ENCODE peak calls at places on chromosomes 1 and 21, in four cellular contexts. F is activated T-cell treated with anti-CD3 and anti-CD28 coated beads, Interleukin-2, amount 50 U/mL, for 72 hours; S is colonic mucosa; R is head of caudate nucleus. K is an unnamed sample.

GRCh38 chr1:115829023-115829674 is 11.8 kb downstream of the NHLH2 start:
- DNase-seq in F (no peak), S (peak), R (peak), K (peak)

GRCh38 chr21:15692711-15693110 is 37.1 kb upstream of the USP25 start:
- DNase-seq in F (no peak), S (no peak), R (no peak), K (no peak)

GRCh38 chr1:31703431-31704260 is at the start of gene COL16A1:
- DNase-seq in F (no peak), S (peak), R (peak), K (no peak)

GRCh38 chr1:232149302-232150201 is 480.4 kb downstream of the SIPA1L2 start:
- DNase-seq in F (no peak), S (no peak), R (no peak), K (peak)

GRCh38 chr1:51666463-51666862 is 49.6 kb downstream of the OSBPL9 start:
- DNase-seq in F (no peak), S (no peak), R (no peak), K (no peak)

GRCh38 chr1:18922319-18922726 is 20.0 kb upstream of the ALDH4A1 start:
- DNase-seq in F (no peak), S (peak), R (peak), K (peak)

GRCh38 chr1:3014041-3014440 is 7.2 kb upstream of the ACTRT2 start:
- DNase-seq in F (no peak), S (no peak), R (no peak), K (no peak)

GRCh38 chr1:86068126-86068805 is 88.3 kb downstream of the COL24A1 start:
- DNase-seq in F (no peak), S (no peak), R (no peak), K (no peak)

GRCh38 chr1:179591592-179592580 is at the start of gene TDRD5:
- DNase-seq in F (no peak), S (peak), R (no peak), K (no peak)

GRCh38 chr1:234437423-234438171 is 41.4 kb downstream of the TARBP1 start:
- DNase-seq in F (no peak), S (no peak), R (no peak), K (no peak)

GRCh38 chr1:56477164-56478111 is 101.9 kb downstream of the PLPP3 start:
- DNase-seq in F (no peak), S (peak), R (peak), K (no peak)

GRCh38 chr1:217184854-217185253 is 446.0 kb downstream of the GPATCH2 start:
- DNase-seq in F (no peak), S (no peak), R (no peak), K (no peak)

GRCh38 chr1:234848972-234849641 is 239.1 kb upstream of the IRF2BP2 start:
- DNase-seq in F (no peak), S (no peak), R (peak), K (peak)

GRCh38 chr1:227734546-227734857 is 600 bp downstream of the JMJD4 start:
- DNase-seq in F (peak), S (no peak), R (no peak), K (no peak)

GRCh38 chr1:51220548-51220947 is 15.5 kb upstream of the RNF11 start:
- DNase-seq in F (no peak), S (no peak), R (no peak), K (no peak)

GRCh38 chr1:207085887-207086286 is 2.8 kb upstream of the C4BPB start:
- DNase-seq in F (no peak), S (no peak), R (no peak), K (no peak)

GRCh38 chr1:215557992-215558626 is 9.0 kb upstream of the KCTD3 start:
- DNase-seq in F (no peak), S (no peak), R (no peak), K (no peak)

GRCh38 chr1:155127105-155127671 is 488 bp upstream of the EFNA1 start:
- DNase-seq in F (no peak), S (peak), R (peak), K (peak)

GRCh38 chr1:218775476-218776170 is 398.1 kb upstream of the LYPLAL1 start:
- DNase-seq in F (no peak), S (no peak), R (no peak), K (no peak)

GRCh38 chr1:230917284-230918135 is 49.2 kb upstream of the C1orf198 start:
- DNase-seq in F (peak), S (peak), R (peak), K (peak)

GRCh38 chr1:24526940-24527542 is 24.4 kb downstream of the RCAN3 start:
- DNase-seq in F (no peak), S (peak), R (no peak), K (peak)

GRCh38 chr1:36223373-36223995 is 759 bp upstream of the THRAP3 start:
- DNase-seq in F (peak), S (peak), R (no peak), K (peak)

GRCh38 chr1:7424352-7424890 is 346.7 kb upstream of the VAMP3 start:
- DNase-seq in F (no peak), S (no peak), R (no peak), K (no peak)

GRCh38 chr1:157115851-157116734 is 16.5 kb upstream of the ETV3L start:
- DNase-seq in F (no peak), S (no peak), R (no peak), K (no peak)

GRCh38 chr21:15063821-15064575 is 802 bp downstream of the NRIP1 start:
- DNase-seq in F (peak), S (peak), R (no peak), K (peak)

GRCh38 chr1:228668553-228669400 is 66.5 kb upstream of the RHOU start:
- DNase-seq in F (no peak), S (no peak), R (no peak), K (no peak)

GRCh38 chr1:3441449-3441848 is 13.0 kb upstream of the ARHGEF16 start:
- DNase-seq in F (no peak), S (no peak), R (peak), K (no peak)

GRCh38 chr1:109611951-109612310 is 7.5 kb downstream of the GNAT2 start:
- DNase-seq in F (no peak), S (no peak), R (no peak), K (no peak)

GRCh38 chr1:20141001-20141400 is 1.9 kb downstream of the PLA2G2F start:
- DNase-seq in F (no peak), S (no peak), R (no peak), K (no peak)

GRCh38 chr1:233088613-233089012 is 138.2 kb downstream of the NTPCR start:
- DNase-seq in F (no peak), S (no peak), R (no peak), K (no peak)

GRCh38 chr1:44328767-44329416 is 26.2 kb downstream of the ERI3 start:
- DNase-seq in F (no peak), S (no peak), R (no peak), K (no peak)

GRCh38 chr1:3174487-3175247 is 105.7 kb downstream of the PRDM16 start:
- DNase-seq in F (no peak), S (peak), R (peak), K (peak)

GRCh38 chr1:46689326-46689725 is 17.7 kb downstream of the TEX38 start:
- DNase-seq in F (no peak), S (peak), R (no peak), K (no peak)

GRCh38 chr1:202562443-202563060 is 147.7 kb downstream of the SYT2 start:
- DNase-seq in F (no peak), S (no peak), R (no peak), K (no peak)

GRCh38 chr1:197614916-197615692 is 160.2 kb downstream of the DENND1B start:
- DNase-seq in F (peak), S (peak), R (no peak), K (peak)

GRCh38 chr1:245880754-245881403 is 626.2 kb downstream of the SMYD3 start:
- DNase-seq in F (no peak), S (no peak), R (no peak), K (no peak)

GRCh38 chr1:223291796-223292195 is 72.2 kb downstream of the SUSD4 start:
- DNase-seq in F (no peak), S (no peak), R (no peak), K (no peak)

K was measured in PC-3.